ENCODE peak calls at places on chromosomes 16 and 17, in five cellular contexts. One of them, this sample, is unnamed.

GRCh38 chr17:7403043-7403901 is 625 bp downstream of the TMEM256 start:
- DNase-seq in germinal center: peak
- DNase-seq in fibroblast of gingiva: no peak
- DNase-seq in nucleus accumbens: no peak
- DNase-seq in stimulated activated CD4-positive, alpha-beta T cell treated with anti-CD3 and anti-CD28 coated beads, Interleukin-1b, Interleukin-23, amount 100 ng/mL, for 24 hours: no peak
- DNase-seq in this sample: no peak

GRCh38 chr17:45336390-45337182 is 19.8 kb upstream of the MAP3K14 start:
- DNase-seq in germinal center: no peak
- DNase-seq in stimulated activated CD4-positive, alpha-beta T cell treated with anti-CD3 and anti-CD28 coated beads, Interleukin-1b, Interleukin-23, amount 100 ng/mL, for 24 hours: no peak
- DNase-seq in nucleus accumbens: no peak
- DNase-seq in fibroblast of gingiva: no peak
- DNase-seq in this sample: no peak

GRCh38 chr17:80935526-80935925 is 56.1 kb upstream of the CHMP6 start:
- DNase-seq in nucleus accumbens: no peak
- DNase-seq in germinal center: no peak
- DNase-seq in fibroblast of gingiva: no peak
- DNase-seq in stimulated activated CD4-positive, alpha-beta T cell treated with anti-CD3 and anti-CD28 coated beads, Interleukin-1b, Interleukin-23, amount 100 ng/mL, for 24 hours: no peak
- DNase-seq in this sample: no peak

GRCh38 chr17:82334622-82335394 is 1.2 kb upstream of the SECTM1 start:
- DNase-seq in stimulated activated CD4-positive, alpha-beta T cell treated with anti-CD3 and anti-CD28 coated beads, Interleukin-1b, Interleukin-23, amount 100 ng/mL, for 24 hours: no peak
- DNase-seq in fibroblast of gingiva: no peak
- DNase-seq in germinal center: no peak
- DNase-seq in nucleus accumbens: no peak
- DNase-seq in this sample: peak

GRCh38 chr16:51228097-51228659 is 77.1 kb upstream of the SALL1 start:
- DNase-seq in nucleus accumbens: no peak
- DNase-seq in fibroblast of gingiva: no peak
- DNase-seq in stimulated activated CD4-positive, alpha-beta T cell treated with anti-CD3 and anti-CD28 coated beads, Interleukin-1b, Interleukin-23, amount 100 ng/mL, for 24 hours: no peak
- DNase-seq in germinal center: no peak
- DNase-seq in this sample: no peak

GRCh38 chr16:19094542-19095365 is 19.0 kb upstream of the ITPRIPL2 start:
- DNase-seq in fibroblast of gingiva: no peak
- DNase-seq in nucleus accumbens: no peak
- DNase-seq in germinal center: no peak
- DNase-seq in stimulated activated CD4-positive, alpha-beta T cell treated with anti-CD3 and anti-CD28 coated beads, Interleukin-1b, Interleukin-23, amount 100 ng/mL, for 24 hours: no peak
- DNase-seq in this sample: peak

GRCh38 chr16:65113441-65113840 is 8.4 kb downstream of the CDH11 start:
- DNase-seq in germinal center: no peak
- DNase-seq in stimulated activated CD4-positive, alpha-beta T cell treated with anti-CD3 and anti-CD28 coated beads, Interleukin-1b, Interleukin-23, amount 100 ng/mL, for 24 hours: no peak
- DNase-seq in fibroblast of gingiva: no peak
- DNase-seq in nucleus accumbens: no peak
- DNase-seq in this sample: no peak

GRCh38 chr16:89422527-89422904 is 67.8 kb downstream of the ANKRD11 start:
- DNase-seq in nucleus accumbens: no peak
- DNase-seq in stimulated activated CD4-positive, alpha-beta T cell treated with anti-CD3 and anti-CD28 coated beads, Interleukin-1b, Interleukin-23, amount 100 ng/mL, for 24 hours: no peak
- DNase-seq in fibroblast of gingiva: no peak
- DNase-seq in germinal center: no peak
- DNase-seq in this sample: no peak

GRCh38 chr17:44501866-44502265 is 1.3 kb downstream of the GPATCH8 start:
- DNase-seq in nucleus accumbens: no peak
- DNase-seq in fibroblast of gingiva: no peak
- DNase-seq in germinal center: no peak
- DNase-seq in stimulated activated CD4-positive, alpha-beta T cell treated with anti-CD3 and anti-CD28 coated beads, Interleukin-1b, Interleukin-23, amount 100 ng/mL, for 24 hours: no peak
- DNase-seq in this sample: peak

GRCh38 chr16:55502801-55503366 is 6.0 kb upstream of the LPCAT2 start:
- DNase-seq in nucleus accumbens: peak
- DNase-seq in germinal center: no peak
- DNase-seq in fibroblast of gingiva: peak
- DNase-seq in stimulated activated CD4-positive, alpha-beta T cell treated with anti-CD3 and anti-CD28 coated beads, Interleukin-1b, Interleukin-23, amount 100 ng/mL, for 24 hours: no peak
- DNase-seq in this sample: peak

GRCh38 chr17:15083225-15083624 is 181.9 kb downstream of the PMP22 start:
- DNase-seq in germinal center: no peak
- DNase-seq in nucleus accumbens: no peak
- DNase-seq in stimulated activated CD4-positive, alpha-beta T cell treated with anti-CD3 and anti-CD28 coated beads, Interleukin-1b, Interleukin-23, amount 100 ng/mL, for 24 hours: no peak
- DNase-seq in fibroblast of gingiva: no peak
- DNase-seq in this sample: no peak

GRCh38 chr16:77437859-77438258 is 3.0 kb upstream of the ADAMTS18 start:
- DNase-seq in stimulated activated CD4-positive, alpha-beta T cell treated with anti-CD3 and anti-CD28 coated beads, Interleukin-1b, Interleukin-23, amount 100 ng/mL, for 24 hours: no peak
- DNase-seq in germinal center: no peak
- DNase-seq in nucleus accumbens: no peak
- DNase-seq in fibroblast of gingiva: peak
- DNase-seq in this sample: no peak

GRCh38 chr16:17578921-17579876 is 108.4 kb upstream of the XYLT1 start:
- DNase-seq in germinal center: peak
- DNase-seq in fibroblast of gingiva: peak
- DNase-seq in nucleus accumbens: peak
- DNase-seq in stimulated activated CD4-positive, alpha-beta T cell treated with anti-CD3 and anti-CD28 coated beads, Interleukin-1b, Interleukin-23, amount 100 ng/mL, for 24 hours: peak
- DNase-seq in this sample: peak

GRCh38 chr17:46782250-46782953 is 36.1 kb downstream of the WNT3 start:
- DNase-seq in germinal center: peak
- DNase-seq in fibroblast of gingiva: no peak
- DNase-seq in nucleus accumbens: no peak
- DNase-seq in stimulated activated CD4-positive, alpha-beta T cell treated with anti-CD3 and anti-CD28 coated beads, Interleukin-1b, Interleukin-23, amount 100 ng/mL, for 24 hours: no peak
- DNase-seq in this sample: peak

GRCh38 chr17:69637399-69638165 is 223.1 kb downstream of the MAP2K6 start:
- DNase-seq in stimulated activated CD4-positive, alpha-beta T cell treated with anti-CD3 and anti-CD28 coated beads, Interleukin-1b, Interleukin-23, amount 100 ng/mL, for 24 hours: no peak
- DNase-seq in germinal center: no peak
- DNase-seq in nucleus accumbens: no peak
- DNase-seq in fibroblast of gingiva: peak
- DNase-seq in this sample: no peak

GRCh38 chr17:68080411-68081150 is 45.0 kb downstream of the KPNA2 start:
- DNase-seq in germinal center: no peak
- DNase-seq in stimulated activated CD4-positive, alpha-beta T cell treated with anti-CD3 and anti-CD28 coated beads, Interleukin-1b, Interleukin-23, amount 100 ng/mL, for 24 hours: no peak
- DNase-seq in nucleus accumbens: no peak
- DNase-seq in fibroblast of gingiva: no peak
- DNase-seq in this sample: no peak

GRCh38 chr16:67441907-67442306 is 11.0 kb downstream of the HSD11B2 start:
- DNase-seq in fibroblast of gingiva: no peak
- DNase-seq in nucleus accumbens: no peak
- DNase-seq in germinal center: no peak
- DNase-seq in stimulated activated CD4-positive, alpha-beta T cell treated with anti-CD3 and anti-CD28 coated beads, Interleukin-1b, Interleukin-23, amount 100 ng/mL, for 24 hours: no peak
- DNase-seq in this sample: no peak